ENCODE peak calls at places on chromosomes 7 and 10, in seven cellular contexts. E is neural crest cell, K is A549, W is OCI-LY7, Q is mesothelial cell of epicardium, C is keratinocyte, X is endothelial cell. R is an unnamed sample.
A peak's percentile ranks its signal among the peaks of the same experiment; 100 is the strongest.

GRCh38 chr10:15141136-15142067 is 27.1 kb downstream of the NMT2 start:
- DNase-seq in K (no peak), W (no peak), Q (no peak), E (no peak), C (no peak), X (no peak), R (peak; percentile 66)

GRCh38 chr10:132870426-132870825 is 71.9 kb downstream of the CFAP46 start:
- DNase-seq in C (no peak), X (no peak), W (no peak), E (no peak), K (no peak), Q (no peak), R (no peak)

GRCh38 chr7:38506756-38507155 is 124.4 kb downstream of the AMPH start:
- DNase-seq in W (no peak), E (no peak), Q (no peak), C (no peak), K (no peak), X (no peak), R (no peak)

GRCh38 chr10:69498711-69499471 is 47.6 kb downstream of the TSPAN15 start:
- DNase-seq in K (no peak), W (no peak), C (no peak), E (no peak), X (no peak), Q (no peak), R (no peak)

GRCh38 chr10:23718946-23719345 is 280.1 kb downstream of the OTUD1 start:
- DNase-seq in K (no peak), C (no peak), Q (no peak), E (no peak), X (no peak), W (no peak), R (no peak)

GRCh38 chr7:22292519-22292918 is 64.4 kb downstream of the RAPGEF5 start:
- DNase-seq in E (no peak), C (no peak), W (no peak), K (no peak), Q (no peak), X (no peak), R (no peak)

GRCh38 chr10:35216303-35216905 is 89.8 kb downstream of the CREM start:
- DNase-seq in Q (no peak), X (no peak), E (no peak), W (no peak), K (no peak), C (no peak), R (no peak)

GRCh38 chr10:131174211-131174565 is 137.3 kb downstream of the TCERG1L start:
- DNase-seq in Q (peak; percentile 22), K (no peak), W (no peak), E (no peak), X (no peak), C (no peak), R (no peak)

GRCh38 chr10:25142465-25142864 is 32.3 kb upstream of the GPR158 start:
- DNase-seq in C (no peak), Q (no peak), E (no peak), W (no peak), X (no peak), K (no peak), R (no peak)

GRCh38 chr7:111138196-111138569 is 47.3 kb downstream of the LRRN3 start:
- DNase-seq in E (no peak), K (no peak), Q (no peak), C (no peak), X (no peak), W (no peak), R (peak; percentile 13)

GRCh38 chr7:24755541-24756416 is 1.5 kb downstream of the GSDME start:
- DNase-seq in Q (no peak), C (peak; percentile 78), W (no peak), E (no peak), K (no peak), X (no peak), R (peak; percentile 77)

GRCh38 chr10:44864042-44864436 is 47.1 kb upstream of the TMEM72 start:
- DNase-seq in K (no peak), E (no peak), X (no peak), Q (peak; percentile 48), W (no peak), C (no peak), R (no peak)

GRCh38 chr7:123823898-123824753 is 20.8 kb upstream of the HYAL4 start:
- DNase-seq in K (no peak), C (no peak), X (no peak), E (no peak), Q (no peak), W (no peak), R (peak; percentile 43)

GRCh38 chr10:123974406-123974805 is 82.8 kb upstream of the CPXM2 start:
- DNase-seq in C (no peak), X (no peak), E (no peak), Q (no peak), W (peak; percentile 24), K (no peak), R (no peak)

GRCh38 chr10:25786181-25786580 is 147.8 kb upstream of the MYO3A start:
- DNase-seq in X (no peak), E (no peak), K (no peak), Q (no peak), C (no peak), W (no peak), R (no peak)

GRCh38 chr7:129047761-129048160 is 7.2 kb downstream of the TNPO3 start:
- DNase-seq in X (no peak), E (no peak), Q (no peak), K (no peak), W (no peak), C (no peak), R (no peak)

GRCh38 chr7:138889982-138890381 is 91.2 kb downstream of the KIAA1549 start:
- DNase-seq in K (no peak), X (no peak), W (no peak), C (no peak), E (no peak), Q (no peak), R (no peak)

GRCh38 chr7:39609462-39610149 is 13.8 kb upstream of the RALA start:
- DNase-seq in K (no peak), X (peak; percentile 55), E (peak; percentile 26), W (no peak), C (no peak), Q (peak; percentile 55), R (peak; percentile 66)
- TF ChIP-seq CTCF in K (no peak), X (no peak), E (peak; percentile 38), W (no peak), C (no peak), Q (no peak), R (no peak)

GRCh38 chr7:2156756-2157472 is 75.8 kb downstream of the MAD1L1 start:
- DNase-seq in K (no peak), Q (no peak), E (no peak), C (no peak), W (no peak), X (no peak), R (no peak)

GRCh38 chr7:2152646-2153045 is 80.1 kb downstream of the MAD1L1 start:
- DNase-seq in C (no peak), X (no peak), Q (no peak), K (no peak), W (no peak), E (no peak), R (no peak)

GRCh38 chr7:2154831-2155230 is 77.9 kb downstream of the MAD1L1 start:
- DNase-seq in Q (no peak), X (no peak), K (no peak), E (no peak), C (no peak), W (no peak), R (no peak)

GRCh38 chr7:2151801-2152612 is 80.7 kb downstream of the MAD1L1 start:
- DNase-seq in C (no peak), X (no peak), K (no peak), W (no peak), E (no peak), Q (no peak), R (no peak)

GRCh38 chr7:2154121-2154520 is 78.6 kb downstream of the MAD1L1 start:
- DNase-seq in Q (no peak), E (no peak), W (no peak), C (no peak), X (no peak), K (no peak), R (no peak)
- TF ChIP-seq CTCF in Q (no peak), E (no peak), W (no peak), C (no peak), X (no peak), K (no peak), R (no peak)

DNA sequence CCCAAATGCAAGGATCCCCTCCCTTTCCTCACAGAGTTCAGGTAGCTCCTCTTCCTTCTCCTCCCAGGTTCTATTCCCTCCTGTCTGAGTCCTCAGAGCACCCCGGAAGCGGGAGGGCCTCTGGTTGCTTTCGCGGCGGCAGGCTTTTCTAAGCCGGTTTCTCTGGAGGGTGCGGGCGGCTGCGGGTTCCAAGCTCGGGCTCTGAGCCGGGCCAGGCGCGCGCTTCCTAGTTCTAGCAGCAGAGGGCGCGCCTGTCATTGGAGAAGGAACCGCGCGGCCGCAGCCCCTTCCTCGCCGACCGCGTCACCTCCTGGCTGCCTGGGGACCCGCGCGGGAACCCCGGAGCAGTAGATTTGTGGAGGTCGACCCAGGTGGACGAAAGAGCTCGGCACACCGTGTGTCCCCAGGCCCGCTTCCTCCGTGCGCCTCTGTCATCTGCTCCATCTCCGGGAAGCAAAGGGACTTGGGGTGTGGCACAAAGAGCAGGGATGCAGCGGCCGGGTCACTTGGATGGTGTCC is 388.9 kb upstream of the PODXL start:
- DNase-seq in Q (peak; percentile 78), E (peak; percentile 71), C (no peak), X (peak; percentile 82), K (peak; percentile 58), W (peak; percentile 47), R (peak; percentile 79)
- TF ChIP-seq CTCF in Q (peak; percentile 84), E (peak; percentile 97), C (peak; percentile 62), X (peak; percentile 81), K (peak; percentile 92), W (peak; percentile 81), R (peak; percentile 84)

GRCh38 chr7:47576031-47576908 is 5.6 kb downstream of the TNS3 start:
- DNase-seq in K (peak; percentile 71), E (no peak), W (peak; percentile 60), Q (no peak), X (no peak), C (no peak), R (no peak)

GRCh38 chr7:47577351-47577919 is 4.5 kb downstream of the TNS3 start:
- DNase-seq in W (peak; percentile 38), C (no peak), E (no peak), X (no peak), Q (no peak), K (no peak), R (no peak)

GRCh38 chr7:47578581-47579270 is 3.2 kb downstream of the TNS3 start:
- DNase-seq in W (no peak), X (no peak), E (no peak), K (no peak), Q (no peak), C (no peak), R (no peak)

GRCh38 chr7:47574473-47575328 is 7.2 kb downstream of the TNS3 start:
- DNase-seq in W (peak; percentile 93), Q (no peak), K (no peak), E (no peak), X (no peak), C (no peak), R (no peak)

DNA sequence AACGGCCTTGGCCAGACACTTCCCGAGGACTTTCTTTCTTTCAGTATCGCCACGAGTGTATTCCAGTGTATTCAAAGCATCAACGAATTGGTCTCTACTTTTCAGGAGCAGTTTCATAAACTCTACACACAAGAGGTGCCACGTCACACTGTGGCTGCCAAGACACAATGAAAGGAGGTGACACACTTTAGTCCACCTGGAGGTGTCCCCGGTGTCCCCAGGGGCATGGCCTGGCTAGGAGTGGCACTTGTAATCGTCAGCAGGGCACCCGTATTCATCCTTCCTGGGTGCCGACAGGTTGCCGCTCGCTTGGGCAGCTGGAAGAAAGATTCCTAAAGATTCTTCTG is 5.0 kb downstream of the TNS3 start:
- DNase-seq in X (no peak), K (no peak), W (no peak), E (no peak), Q (no peak), C (no peak), R (no peak)
- TF ChIP-seq CTCF in X (no peak), K (no peak), W (no peak), E (no peak), Q (no peak), C (no peak), R (no peak)

R was measured in GM13976.